ENCODE peak calls at places on chromosomes 6 and 20, in nine cellular contexts. One of them, this sample, is unnamed. For H3K27me3, the result is how much of the 10 kb centered on the place peaks cover.

GRCh38 chr6:169807699-169808607 is 56.5 kb downstream of the ERMARD start:
- DNase-seq in uterus: no peak
- DNase-seq in naive thymus-derived CD4-positive, alpha-beta T cell: no peak
- DNase-seq in spleen: peak
- DNase-seq in tibial nerve: no peak
- DNase-seq in cardiac muscle cell: no peak
- DNase-seq in CD4-positive, CD25-positive, alpha-beta regulatory T cell: no peak
- DNase-seq in mesendoderm: no peak
- DNase-seq in fibroblast of lung: no peak
- DNase-seq in this sample: no peak

GRCh38 chr6:146595981-146596731 is 2.6 kb upstream of the ADGB start:
- DNase-seq in uterus: no peak
- DNase-seq in naive thymus-derived CD4-positive, alpha-beta T cell: no peak
- DNase-seq in spleen: no peak
- DNase-seq in tibial nerve: no peak
- DNase-seq in cardiac muscle cell: no peak
- DNase-seq in CD4-positive, CD25-positive, alpha-beta regulatory T cell: no peak
- DNase-seq in mesendoderm: no peak
- DNase-seq in fibroblast of lung: no peak
- DNase-seq in this sample: peak

GRCh38 chr20:49534314-49534713 is 33.6 kb downstream of the PTGIS start:
- DNase-seq in uterus: peak
- DNase-seq in naive thymus-derived CD4-positive, alpha-beta T cell: peak
- DNase-seq in spleen: no peak
- DNase-seq in tibial nerve: no peak
- DNase-seq in cardiac muscle cell: peak
- DNase-seq in CD4-positive, CD25-positive, alpha-beta regulatory T cell: peak
- DNase-seq in mesendoderm: peak
- DNase-seq in fibroblast of lung: peak
- DNase-seq in this sample: peak

GRCh38 chr6:64175311-64175710 is 539.7 kb downstream of the PHF3 start:
- DNase-seq in uterus: no peak
- DNase-seq in naive thymus-derived CD4-positive, alpha-beta T cell: no peak
- DNase-seq in spleen: no peak
- DNase-seq in tibial nerve: no peak
- DNase-seq in cardiac muscle cell: no peak
- DNase-seq in CD4-positive, CD25-positive, alpha-beta regulatory T cell: no peak
- DNase-seq in mesendoderm: no peak
- DNase-seq in fibroblast of lung: no peak
- DNase-seq in this sample: no peak

GRCh38 chr20:61941721-61942405 is 123.8 kb downstream of the TAF4 start:
- DNase-seq in uterus: no peak
- DNase-seq in naive thymus-derived CD4-positive, alpha-beta T cell: peak
- DNase-seq in spleen: peak
- DNase-seq in tibial nerve: peak
- DNase-seq in cardiac muscle cell: no peak
- DNase-seq in CD4-positive, CD25-positive, alpha-beta regulatory T cell: no peak
- DNase-seq in mesendoderm: no peak
- DNase-seq in fibroblast of lung: no peak
- DNase-seq in this sample: no peak

GRCh38 chr6:18667612-18668011 is 280.5 kb downstream of the RNF144B start:
- DNase-seq in uterus: no peak
- DNase-seq in naive thymus-derived CD4-positive, alpha-beta T cell: no peak
- DNase-seq in spleen: no peak
- DNase-seq in tibial nerve: no peak
- DNase-seq in cardiac muscle cell: no peak
- DNase-seq in CD4-positive, CD25-positive, alpha-beta regulatory T cell: no peak
- DNase-seq in mesendoderm: no peak
- DNase-seq in fibroblast of lung: no peak
- DNase-seq in this sample: no peak

GRCh38 chr6:54846857-54847721 is 518 bp downstream of the FAM83B start:
- DNase-seq in uterus: no peak
- DNase-seq in naive thymus-derived CD4-positive, alpha-beta T cell: no peak
- DNase-seq in spleen: no peak
- DNase-seq in tibial nerve: no peak
- DNase-seq in cardiac muscle cell: peak
- DNase-seq in CD4-positive, CD25-positive, alpha-beta regulatory T cell: no peak
- DNase-seq in mesendoderm: peak
- DNase-seq in fibroblast of lung: no peak
- DNase-seq in this sample: peak

GRCh38 chr20:32908334-32909292 is 49.9 kb downstream of the EFCAB8 start:
- DNase-seq in uterus: no peak
- DNase-seq in naive thymus-derived CD4-positive, alpha-beta T cell: no peak
- DNase-seq in spleen: peak
- DNase-seq in tibial nerve: no peak
- DNase-seq in cardiac muscle cell: no peak
- DNase-seq in CD4-positive, CD25-positive, alpha-beta regulatory T cell: no peak
- DNase-seq in mesendoderm: peak
- DNase-seq in fibroblast of lung: no peak
- DNase-seq in this sample: no peak

GRCh38 chr6:147900191-147900830 is 391.8 kb downstream of the SAMD5 start:
- DNase-seq in uterus: no peak
- DNase-seq in naive thymus-derived CD4-positive, alpha-beta T cell: no peak
- DNase-seq in spleen: no peak
- DNase-seq in tibial nerve: no peak
- DNase-seq in cardiac muscle cell: no peak
- DNase-seq in CD4-positive, CD25-positive, alpha-beta regulatory T cell: no peak
- DNase-seq in mesendoderm: peak
- DNase-seq in fibroblast of lung: no peak
- DNase-seq in this sample: no peak

GRCh38 chr6:18585032-18585573 is 198.0 kb downstream of the RNF144B start:
- DNase-seq in uterus: no peak
- DNase-seq in naive thymus-derived CD4-positive, alpha-beta T cell: no peak
- DNase-seq in spleen: no peak
- DNase-seq in tibial nerve: no peak
- DNase-seq in cardiac muscle cell: peak
- DNase-seq in CD4-positive, CD25-positive, alpha-beta regulatory T cell: no peak
- DNase-seq in mesendoderm: peak
- DNase-seq in fibroblast of lung: peak
- DNase-seq in this sample: peak

GRCh38 chr6:131858765-131859490 is 51.1 kb downstream of the ENPP1 start:
- DNase-seq in uterus: no peak
- DNase-seq in naive thymus-derived CD4-positive, alpha-beta T cell: no peak
- DNase-seq in spleen: no peak
- DNase-seq in tibial nerve: no peak
- DNase-seq in cardiac muscle cell: no peak
- DNase-seq in CD4-positive, CD25-positive, alpha-beta regulatory T cell: no peak
- DNase-seq in mesendoderm: peak
- DNase-seq in fibroblast of lung: peak
- DNase-seq in this sample: peak

GRCh38 chr6:46175446-46175845 is 4.7 kb upstream of the ENPP5 start:
- DNase-seq in uterus: no peak
- DNase-seq in naive thymus-derived CD4-positive, alpha-beta T cell: no peak
- DNase-seq in spleen: no peak
- DNase-seq in tibial nerve: no peak
- DNase-seq in cardiac muscle cell: peak
- DNase-seq in CD4-positive, CD25-positive, alpha-beta regulatory T cell: peak
- DNase-seq in mesendoderm: no peak
- DNase-seq in fibroblast of lung: no peak
- DNase-seq in this sample: no peak

GRCh38 chr6:46175976-46176375 is 5.2 kb upstream of the ENPP5 start:
- DNase-seq in uterus: no peak
- DNase-seq in naive thymus-derived CD4-positive, alpha-beta T cell: no peak
- DNase-seq in spleen: no peak
- DNase-seq in tibial nerve: no peak
- DNase-seq in cardiac muscle cell: no peak
- DNase-seq in CD4-positive, CD25-positive, alpha-beta regulatory T cell: no peak
- DNase-seq in mesendoderm: no peak
- DNase-seq in fibroblast of lung: no peak
- DNase-seq in this sample: no peak

GRCh38 chr6:46170357-46171289 is at the start of gene ENPP5:
- DNase-seq in uterus: peak
- DNase-seq in naive thymus-derived CD4-positive, alpha-beta T cell: peak
- DNase-seq in spleen: peak
- DNase-seq in tibial nerve: peak
- DNase-seq in cardiac muscle cell: peak
- DNase-seq in CD4-positive, CD25-positive, alpha-beta regulatory T cell: peak
- DNase-seq in mesendoderm: peak
- DNase-seq in fibroblast of lung: peak
- DNase-seq in this sample: peak

GRCh38 chr6:46174904-46175303 is 4.1 kb upstream of the ENPP5 start:
- DNase-seq in uterus: no peak
- DNase-seq in naive thymus-derived CD4-positive, alpha-beta T cell: no peak
- DNase-seq in spleen: no peak
- DNase-seq in tibial nerve: no peak
- DNase-seq in cardiac muscle cell: no peak
- DNase-seq in CD4-positive, CD25-positive, alpha-beta regulatory T cell: no peak
- DNase-seq in mesendoderm: no peak
- DNase-seq in fibroblast of lung: no peak
- DNase-seq in this sample: no peak

DNA sequence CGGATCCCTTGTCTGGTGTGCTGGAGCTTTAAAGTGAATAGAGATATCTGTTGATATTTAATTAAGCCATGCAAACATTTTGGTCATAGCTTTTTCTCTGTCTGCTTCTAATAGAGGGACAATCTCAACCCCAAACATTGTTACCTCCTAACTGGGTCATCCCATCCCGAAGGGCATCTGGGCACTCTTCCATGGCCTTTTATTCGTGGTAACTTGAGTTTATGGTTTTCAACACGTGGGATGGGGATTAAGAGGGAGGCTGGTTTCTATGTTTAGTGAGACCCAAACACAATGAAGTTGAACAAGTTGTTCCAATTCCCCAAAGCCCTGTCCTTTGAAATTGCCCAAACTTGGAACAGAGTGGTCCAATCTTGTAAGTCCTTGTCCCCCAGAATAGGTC is 1.4 kb upstream of the ENPP5 start:
- DNase-seq in uterus: no peak
- DNase-seq in naive thymus-derived CD4-positive, alpha-beta T cell: no peak
- DNase-seq in spleen: no peak
- DNase-seq in tibial nerve: no peak
- DNase-seq in cardiac muscle cell: no peak
- DNase-seq in CD4-positive, CD25-positive, alpha-beta regulatory T cell: no peak
- DNase-seq in mesendoderm: no peak
- DNase-seq in fibroblast of lung: no peak
- DNase-seq in this sample: no peak
- H3K27me3 ChIP-seq in uterus: under half
- H3K27me3 ChIP-seq in naive thymus-derived CD4-positive, alpha-beta T cell: under half
- H3K27me3 ChIP-seq in spleen: under half
- H3K27me3 ChIP-seq in tibial nerve: under half
- H3K27me3 ChIP-seq in cardiac muscle cell: under half
- H3K27me3 ChIP-seq in CD4-positive, CD25-positive, alpha-beta regulatory T cell: under half
- H3K27me3 ChIP-seq in mesendoderm: under half
- H3K27me3 ChIP-seq in fibroblast of lung: under half
- H3K27me3 ChIP-seq in this sample: half or more

DNA sequence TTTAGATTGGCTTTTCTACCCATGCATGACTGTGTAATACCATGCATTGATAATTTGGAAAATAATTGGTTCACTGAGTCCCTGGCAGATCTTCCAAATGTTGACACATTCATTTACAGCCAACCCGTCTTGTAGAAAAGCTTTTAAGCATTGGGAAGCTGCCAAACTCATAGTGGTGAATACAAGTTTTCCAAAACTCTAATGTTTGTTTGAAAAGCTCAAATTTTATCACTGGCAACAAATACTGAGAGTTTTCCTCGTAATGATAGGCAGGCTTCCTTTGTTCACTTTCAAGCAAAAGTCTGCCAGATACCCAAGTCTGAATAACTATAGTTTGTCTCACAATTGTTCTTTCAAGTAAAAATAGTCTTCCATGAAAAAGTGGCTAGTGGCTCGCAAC is 143.0 kb downstream of the FIG4 start:
- DNase-seq in uterus: no peak
- DNase-seq in naive thymus-derived CD4-positive, alpha-beta T cell: no peak
- DNase-seq in spleen: no peak
- DNase-seq in tibial nerve: no peak
- DNase-seq in cardiac muscle cell: no peak
- DNase-seq in CD4-positive, CD25-positive, alpha-beta regulatory T cell: no peak
- DNase-seq in mesendoderm: no peak
- DNase-seq in fibroblast of lung: peak
- DNase-seq in this sample: no peak
- H3K4me3 ChIP-seq in uterus: no peak
- H3K4me3 ChIP-seq in naive thymus-derived CD4-positive, alpha-beta T cell: no peak
- H3K4me3 ChIP-seq in spleen: no peak
- H3K4me3 ChIP-seq in tibial nerve: no peak
- H3K4me3 ChIP-seq in cardiac muscle cell: no peak
- H3K4me3 ChIP-seq in CD4-positive, CD25-positive, alpha-beta regulatory T cell: no peak
- H3K4me3 ChIP-seq in mesendoderm: no peak
- H3K4me3 ChIP-seq in fibroblast of lung: no peak
- H3K4me3 ChIP-seq in this sample: no peak

GRCh38 chr6:32983964-32984638 is 15.7 kb downstream of the BRD2 start:
- DNase-seq in uterus: no peak
- DNase-seq in naive thymus-derived CD4-positive, alpha-beta T cell: no peak
- DNase-seq in spleen: no peak
- DNase-seq in tibial nerve: no peak
- DNase-seq in cardiac muscle cell: no peak
- DNase-seq in CD4-positive, CD25-positive, alpha-beta regulatory T cell: no peak
- DNase-seq in mesendoderm: no peak
- DNase-seq in fibroblast of lung: no peak
- DNase-seq in this sample: no peak

GRCh38 chr6:32984639-32985389 is 16.4 kb downstream of the BRD2 start:
- DNase-seq in uterus: peak
- DNase-seq in naive thymus-derived CD4-positive, alpha-beta T cell: peak
- DNase-seq in spleen: peak
- DNase-seq in tibial nerve: peak
- DNase-seq in cardiac muscle cell: peak
- DNase-seq in CD4-positive, CD25-positive, alpha-beta regulatory T cell: peak
- DNase-seq in mesendoderm: peak
- DNase-seq in fibroblast of lung: peak
- DNase-seq in this sample: peak

GRCh38 chr6:32982702-32983492 is 14.5 kb downstream of the BRD2 start:
- DNase-seq in uterus: no peak
- DNase-seq in naive thymus-derived CD4-positive, alpha-beta T cell: no peak
- DNase-seq in spleen: no peak
- DNase-seq in tibial nerve: no peak
- DNase-seq in cardiac muscle cell: no peak
- DNase-seq in CD4-positive, CD25-positive, alpha-beta regulatory T cell: no peak
- DNase-seq in mesendoderm: peak
- DNase-seq in fibroblast of lung: no peak
- DNase-seq in this sample: no peak

GRCh38 chr6:32982084-32982701 is 13.8 kb downstream of the BRD2 start:
- DNase-seq in uterus: no peak
- DNase-seq in naive thymus-derived CD4-positive, alpha-beta T cell: no peak
- DNase-seq in spleen: no peak
- DNase-seq in tibial nerve: no peak
- DNase-seq in cardiac muscle cell: peak
- DNase-seq in CD4-positive, CD25-positive, alpha-beta regulatory T cell: no peak
- DNase-seq in mesendoderm: no peak
- DNase-seq in fibroblast of lung: no peak
- DNase-seq in this sample: peak

DNA sequence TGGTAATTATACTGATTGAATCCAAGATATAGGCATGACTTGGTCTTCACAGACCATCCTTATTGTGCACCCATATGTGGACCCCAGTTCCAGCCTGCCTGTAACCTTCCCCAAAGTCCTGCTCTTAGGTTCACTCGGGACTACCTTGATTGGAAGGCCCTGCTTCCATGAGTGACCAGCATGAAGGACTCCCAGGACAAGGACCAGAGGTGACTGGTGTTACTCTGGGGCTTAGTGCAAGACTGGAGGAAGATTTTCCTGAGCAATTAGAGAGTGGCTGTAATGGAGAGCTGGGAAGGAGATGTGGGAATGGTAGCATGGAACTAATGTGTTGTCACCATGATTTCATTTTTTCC is 15.1 kb downstream of the BRD2 start:
- DNase-seq in uterus: no peak
- DNase-seq in naive thymus-derived CD4-positive, alpha-beta T cell: no peak
- DNase-seq in spleen: no peak
- DNase-seq in tibial nerve: no peak
- DNase-seq in cardiac muscle cell: no peak
- DNase-seq in CD4-positive, CD25-positive, alpha-beta regulatory T cell: no peak
- DNase-seq in mesendoderm: no peak
- DNase-seq in fibroblast of lung: no peak
- DNase-seq in this sample: no peak
- H3K27ac ChIP-seq in uterus: peak
- H3K27ac ChIP-seq in naive thymus-derived CD4-positive, alpha-beta T cell: no peak
- H3K27ac ChIP-seq in spleen: no peak
- H3K27ac ChIP-seq in tibial nerve: no peak
- H3K27ac ChIP-seq in cardiac muscle cell: peak
- H3K27ac ChIP-seq in CD4-positive, CD25-positive, alpha-beta regulatory T cell: peak
- H3K27ac ChIP-seq in mesendoderm: no peak
- H3K27ac ChIP-seq in fibroblast of lung: no peak
- H3K27ac ChIP-seq in this sample: no peak

GRCh38 chr6:7628479-7628878 is 38.5 kb downstream of the SNRNP48 start:
- DNase-seq in uterus: no peak
- DNase-seq in naive thymus-derived CD4-positive, alpha-beta T cell: no peak
- DNase-seq in spleen: no peak
- DNase-seq in tibial nerve: no peak
- DNase-seq in cardiac muscle cell: peak
- DNase-seq in CD4-positive, CD25-positive, alpha-beta regulatory T cell: no peak
- DNase-seq in mesendoderm: no peak
- DNase-seq in fibroblast of lung: no peak
- DNase-seq in this sample: no peak
- H3K27me3 ChIP-seq in uterus: under half
- H3K27me3 ChIP-seq in naive thymus-derived CD4-positive, alpha-beta T cell: under half
- H3K27me3 ChIP-seq in spleen: under half
- H3K27me3 ChIP-seq in tibial nerve: under half
- H3K27me3 ChIP-seq in cardiac muscle cell: under half
- H3K27me3 ChIP-seq in CD4-positive, CD25-positive, alpha-beta regulatory T cell: under half
- H3K27me3 ChIP-seq in mesendoderm: under half
- H3K27me3 ChIP-seq in fibroblast of lung: under half
- H3K27me3 ChIP-seq in this sample: under half